ENCODE peak calls at places on chromosomes 3 and 15, in eight cellular contexts. Z is neural progenitor cell, M is cardiac muscle cell, J is astrocyte, B is body of pancreas, F is gastrocnemius medialis, P is GM12878, I is left lung. U is an unnamed sample. For H3K4me1, the result is how much of the 10 kb centered on the place peaks cover.

GRCh38 chr15:57892181-57892580 is 173.3 kb downstream of the ALDH1A2 start:
- DNase-seq in Z (no peak), M (peak), J (no peak), B (no peak), F (no peak), P (no peak), I (no peak), U (no peak)

GRCh38 chr3:71581451-71581980 is 2.0 kb downstream of the FOXP1 start:
- DNase-seq in Z (peak), M (peak), J (no peak), B (peak), F (peak), P (no peak), I (peak), U (no peak)

GRCh38 chr3:27630892-27631291 is 91.2 kb downstream of the EOMES start:
- DNase-seq in Z (no peak), M (no peak), J (peak), B (no peak), F (no peak), P (no peak), I (no peak), U (no peak)

GRCh38 chr15:75234191-75234810 is 23.8 kb upstream of the GOLGA6C start:
- DNase-seq in Z (no peak), M (no peak), J (no peak), B (no peak), F (no peak), P (no peak), I (no peak), U (no peak)

GRCh38 chr3:2861920-2862319 is 248.3 kb downstream of the IL5RA start:
- DNase-seq in Z (no peak), M (no peak), J (no peak), B (no peak), F (no peak), P (no peak), I (no peak), U (no peak)

GRCh38 chr3:10933021-10933420 is 59.5 kb upstream of the SLC6A1 start:
- DNase-seq in Z (no peak), M (no peak), J (no peak), B (no peak), F (no peak), P (no peak), I (no peak), U (no peak)

GRCh38 chr3:177753498-177754155 is 556.3 kb upstream of the TBL1XR1 start:
- DNase-seq in Z (no peak), M (peak), J (peak), B (peak), F (no peak), P (no peak), I (no peak), U (no peak)

GRCh38 chr15:67384761-67385160 is 130.2 kb downstream of the IQCH start:
- DNase-seq in Z (no peak), M (no peak), J (no peak), B (no peak), F (no peak), P (no peak), I (no peak), U (no peak)

GRCh38 chr3:159814161-159814560 is 174.5 kb upstream of the IL12A start:
- DNase-seq in Z (no peak), M (no peak), J (no peak), B (no peak), F (no peak), P (no peak), I (no peak), U (no peak)

GRCh38 chr3:61663728-61664492 is 102.5 kb downstream of the PTPRG start:
- DNase-seq in Z (peak), M (peak), J (peak), B (no peak), F (no peak), P (no peak), I (no peak), U (no peak)

GRCh38 chr15:54119056-54119455 is 140.8 kb downstream of the UNC13C start:
- DNase-seq in Z (no peak), M (no peak), J (no peak), B (no peak), F (no peak), P (no peak), I (no peak), U (no peak)

GRCh38 chr3:175948041-175948440 is 1088.9 kb downstream of the NAALADL2 start:
- DNase-seq in Z (no peak), M (no peak), J (no peak), B (no peak), F (no peak), P (no peak), I (no peak), U (no peak)

GRCh38 chr15:35810007-35810406 is 264.0 kb upstream of the DPH6 start:
- DNase-seq in Z (no peak), M (no peak), J (no peak), B (no peak), F (no peak), P (no peak), I (no peak), U (no peak)

GRCh38 chr15:93980149-93980911 is 251.0 kb upstream of the MCTP2 start:
- DNase-seq in Z (no peak), M (no peak), J (no peak), B (no peak), F (no peak), P (no peak), I (no peak), U (no peak)

GRCh38 chr3:118970819-118971218 is 63.8 kb downstream of the IGSF11 start:
- DNase-seq in Z (no peak), M (no peak), J (no peak), B (no peak), F (no peak), P (no peak), I (no peak), U (no peak)

GRCh38 chr15:51494411-51495314 is 127.9 kb downstream of the DMXL2 start:
- DNase-seq in Z (no peak), M (peak), J (peak), B (no peak), F (no peak), P (no peak), I (no peak), U (no peak)

GRCh38 chr15:84818221-84819131 is 1.3 kb downstream of the ALPK3 start:
- DNase-seq in Z (peak), M (peak), J (peak), B (peak), F (peak), P (no peak), I (no peak), U (peak)
- TF ChIP-seq CTCF in Z (no peak), M (no peak), J (no peak), B (no peak), F (peak), P (no peak), I (no peak), U (no peak)

DNA sequence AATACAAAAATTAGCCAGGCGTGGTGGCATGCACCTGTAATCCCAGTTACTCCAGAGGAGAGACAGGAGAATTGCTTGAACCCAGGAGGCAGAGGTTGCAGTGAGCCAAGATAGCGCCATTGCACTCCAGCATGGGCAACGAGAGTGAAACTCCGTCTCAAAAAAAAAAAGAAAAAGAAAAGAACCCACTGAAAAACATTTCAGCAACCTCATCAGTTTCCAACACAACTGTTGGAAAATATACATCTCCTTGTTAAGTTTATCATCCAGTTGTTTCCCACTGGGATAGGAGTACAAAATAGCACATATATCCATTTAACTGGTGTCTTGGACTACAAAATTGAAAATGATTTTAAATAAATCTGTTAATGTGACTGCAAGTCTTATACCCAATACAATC is 2.2 kb downstream of the RPN1 start:
- DNase-seq in Z (no peak), M (no peak), J (no peak), B (no peak), F (no peak), P (no peak), I (no peak), U (no peak)
- H3K4me3 ChIP-seq in Z (no peak), M (no peak), J (peak), B (no peak), F (peak), P (peak), I (peak), U (no peak)

DNA sequence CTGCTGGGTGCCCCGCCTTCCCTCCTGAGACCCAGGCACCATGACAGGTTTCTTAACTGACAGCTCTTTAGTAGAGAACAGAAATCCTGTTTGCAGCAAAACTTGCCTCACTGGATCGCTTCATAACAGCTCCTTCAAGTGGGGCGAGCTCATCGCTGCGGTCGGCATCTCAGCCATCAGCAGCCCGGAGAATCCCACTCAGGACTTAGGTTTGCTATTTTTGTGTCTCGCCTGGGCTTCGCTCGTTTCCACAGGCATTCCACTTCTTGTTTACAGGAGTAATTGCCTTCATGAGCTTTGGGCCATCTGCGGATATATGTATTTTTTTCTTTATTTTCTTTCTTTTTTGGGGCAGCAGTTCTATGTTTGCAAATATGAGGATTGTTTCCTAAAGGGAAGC is 15.7 kb downstream of the KLF13 start:
- DNase-seq in Z (no peak), M (no peak), J (no peak), B (no peak), F (no peak), P (no peak), I (no peak), U (no peak)
- H3K4me1 ChIP-seq in Z (under half), M (under half), J (under half), B (half or more), F (half or more), P (half or more), I (half or more), U (half or more)

GRCh38 chr3:179093807-179094206 is 22.2 kb upstream of the ZMAT3 start:
- DNase-seq in Z (no peak), M (no peak), J (peak), B (no peak), F (no peak), P (no peak), I (no peak), U (no peak)

GRCh38 chr3:179100652-179101051 is 29.0 kb upstream of the ZMAT3 start:
- DNase-seq in Z (no peak), M (no peak), J (peak), B (no peak), F (no peak), P (no peak), I (no peak), U (no peak)

DNA sequence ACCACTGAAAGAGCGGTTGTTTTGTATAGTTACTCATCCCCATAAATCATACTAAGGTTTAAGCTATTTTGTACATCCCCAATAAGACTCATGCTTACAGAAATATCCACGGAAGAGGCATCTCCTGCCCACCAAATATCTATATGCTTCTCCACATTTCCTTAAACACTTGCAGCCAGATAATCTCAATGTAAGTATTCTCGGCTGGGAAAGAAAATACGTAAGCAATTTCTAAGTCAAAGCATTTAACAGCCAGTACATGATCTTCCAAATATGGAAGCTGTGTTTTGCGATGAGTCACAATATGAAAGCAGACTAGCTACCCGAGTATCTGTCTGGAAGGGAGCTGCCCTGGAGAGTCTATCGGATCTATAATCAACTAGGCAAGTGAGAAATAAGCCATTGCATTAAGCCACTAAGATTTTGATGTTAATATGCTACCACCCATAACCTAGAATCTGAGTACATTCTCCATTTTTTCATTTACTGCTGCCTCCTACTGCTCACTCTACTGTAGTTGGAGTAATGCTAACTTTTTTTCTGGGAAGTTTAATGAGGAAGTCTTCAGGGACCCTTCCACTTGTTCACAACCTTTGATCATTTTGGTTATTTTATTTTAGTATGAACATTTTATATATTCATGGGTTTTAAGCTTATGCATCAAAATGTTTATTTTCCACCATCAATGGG is 26.9 kb upstream of the ZMAT3 start:
- DNase-seq in Z (no peak), M (peak), J (peak), B (no peak), F (no peak), P (no peak), I (no peak), U (no peak)
- TF ChIP-seq CTCF in Z (no peak), M (peak), J (no peak), B (no peak), F (no peak), P (no peak), I (no peak), U (no peak)

GRCh38 chr3:50245831-50246516 is 10.0 kb downstream of the GNAI2 start:
- DNase-seq in Z (peak), M (peak), J (no peak), B (peak), F (peak), P (no peak), I (peak), U (peak)

GRCh38 chr3:50246517-50246954 is 10.5 kb downstream of the GNAI2 start:
- DNase-seq in Z (peak), M (peak), J (peak), B (no peak), F (no peak), P (no peak), I (peak), U (no peak)

GRCh38 chr3:50242778-50243551 is 7.0 kb downstream of the GNAI2 start:
- DNase-seq in Z (no peak), M (peak), J (peak), B (no peak), F (peak), P (no peak), I (peak), U (peak)

GRCh38 chr3:50243552-50243895 is 7.5 kb downstream of the GNAI2 start:
- DNase-seq in Z (no peak), M (no peak), J (no peak), B (no peak), F (no peak), P (no peak), I (no peak), U (no peak)

DNA sequence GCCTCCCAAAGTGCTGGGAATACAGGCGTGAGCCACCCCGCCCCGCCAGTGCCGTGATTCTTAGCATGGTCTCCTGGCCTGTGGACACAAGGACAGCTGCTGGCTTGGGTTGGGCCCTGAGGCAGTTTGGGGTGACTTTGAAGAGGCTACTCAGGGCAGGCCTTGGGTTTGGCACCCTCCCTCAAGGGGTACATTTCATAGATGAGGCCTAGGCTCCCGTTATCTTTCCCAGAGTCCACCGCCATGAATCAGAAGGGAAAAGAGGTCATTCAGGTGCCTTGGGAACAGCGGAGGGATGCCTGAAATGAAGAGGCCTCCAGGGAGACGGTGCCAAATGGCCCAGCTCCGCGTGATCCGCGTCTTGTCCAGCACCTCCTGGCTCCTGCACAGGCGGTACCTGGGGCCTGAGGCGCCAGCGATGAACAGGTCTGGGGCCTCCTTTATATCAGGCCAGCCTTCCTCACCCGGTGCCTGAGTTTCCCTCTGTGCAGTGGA is 9.3 kb downstream of the GNAI2 start:
- DNase-seq in Z (peak), M (no peak), J (no peak), B (no peak), F (no peak), P (no peak), I (no peak), U (no peak)
- H3K4me3 ChIP-seq in Z (peak), M (no peak), J (no peak), B (no peak), F (peak), P (peak), I (no peak), U (no peak)

GRCh38 chr3:124796477-124796876 is 66.2 kb downstream of the UMPS start:
- DNase-seq in Z (no peak), M (no peak), J (no peak), B (no peak), F (no peak), P (no peak), I (no peak), U (no peak)
- H3K4me1 ChIP-seq in Z (under half), M (under half), J (under half), B (under half), F (under half), P (under half), I (under half), U (under half)

GRCh38 chr3:109338322-109338721 is 976 bp upstream of the DPPA4 start:
- DNase-seq in Z (no peak), M (no peak), J (no peak), B (no peak), F (no peak), P (no peak), I (no peak), U (no peak)
- TF ChIP-seq CTCF in Z (no peak), M (no peak), J (no peak), B (no peak), F (no peak), P (no peak), I (no peak), U (no peak)

GRCh38 chr15:64740361-64741170 is 34.8 kb downstream of the RBPMS2 start:
- DNase-seq in Z (no peak), M (peak), J (peak), B (peak), F (no peak), P (no peak), I (peak), U (peak)
- H3K4me3 ChIP-seq in Z (no peak), M (no peak), J (no peak), B (no peak), F (no peak), P (no peak), I (no peak), U (peak)

GRCh38 chr3:15805756-15806266 is 8.0 kb upstream of the ANKRD28 start:
- DNase-seq in Z (no peak), M (peak), J (peak), B (no peak), F (no peak), P (peak), I (no peak), U (no peak)

GRCh38 chr3:15800780-15801179 is 3.0 kb upstream of the ANKRD28 start:
- DNase-seq in Z (no peak), M (peak), J (no peak), B (no peak), F (no peak), P (no peak), I (no peak), U (no peak)

GRCh38 chr3:15801298-15801697 is 3.5 kb upstream of the ANKRD28 start:
- DNase-seq in Z (no peak), M (no peak), J (no peak), B (no peak), F (no peak), P (no peak), I (no peak), U (no peak)

GRCh38 chr3:15804553-15805095 is 6.8 kb upstream of the ANKRD28 start:
- DNase-seq in Z (no peak), M (no peak), J (peak), B (no peak), F (no peak), P (peak), I (no peak), U (no peak)

DNA sequence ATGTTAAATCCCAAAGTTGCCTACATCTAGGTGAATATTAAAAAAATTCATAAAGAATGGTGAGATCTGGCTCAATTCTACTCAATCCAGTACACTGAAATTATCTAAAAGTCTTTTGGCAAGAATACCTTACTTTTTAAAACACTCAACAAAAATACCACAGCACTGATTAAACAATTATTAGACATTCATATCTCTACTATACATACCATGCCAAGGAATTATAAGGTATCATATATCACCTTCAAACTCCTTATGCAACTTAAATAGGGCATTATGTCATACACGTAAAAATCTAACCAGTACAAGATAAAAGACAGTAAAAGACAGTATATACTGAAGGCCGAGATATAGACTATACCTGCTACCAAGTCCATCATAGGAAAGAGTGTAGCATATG is 6.1 kb upstream of the ANKRD28 start:
- DNase-seq in Z (no peak), M (no peak), J (no peak), B (no peak), F (no peak), P (no peak), I (no peak), U (no peak)
- H3K4me1 ChIP-seq in Z (under half), M (under half), J (under half), B (under half), F (under half), P (half or more), I (under half), U (under half)

GRCh38 chr3:64019879-64020278 is 3.4 kb downstream of the PSMD6 start:
- DNase-seq in Z (no peak), M (no peak), J (no peak), B (no peak), F (no peak), P (no peak), I (no peak), U (no peak)

GRCh38 chr3:64019271-64019670 is 4.0 kb downstream of the PSMD6 start:
- DNase-seq in Z (no peak), M (no peak), J (no peak), B (peak), F (no peak), P (no peak), I (no peak), U (no peak)

GRCh38 chr3:64022451-64023186 is 675 bp downstream of the PSMD6 start:
- DNase-seq in Z (no peak), M (peak), J (no peak), B (peak), F (no peak), P (no peak), I (no peak), U (no peak)

GRCh38 chr3:64011685-64012084 is 11.6 kb downstream of the PSMD6 start:
- DNase-seq in Z (no peak), M (peak), J (peak), B (peak), F (no peak), P (no peak), I (no peak), U (no peak)

DNA sequence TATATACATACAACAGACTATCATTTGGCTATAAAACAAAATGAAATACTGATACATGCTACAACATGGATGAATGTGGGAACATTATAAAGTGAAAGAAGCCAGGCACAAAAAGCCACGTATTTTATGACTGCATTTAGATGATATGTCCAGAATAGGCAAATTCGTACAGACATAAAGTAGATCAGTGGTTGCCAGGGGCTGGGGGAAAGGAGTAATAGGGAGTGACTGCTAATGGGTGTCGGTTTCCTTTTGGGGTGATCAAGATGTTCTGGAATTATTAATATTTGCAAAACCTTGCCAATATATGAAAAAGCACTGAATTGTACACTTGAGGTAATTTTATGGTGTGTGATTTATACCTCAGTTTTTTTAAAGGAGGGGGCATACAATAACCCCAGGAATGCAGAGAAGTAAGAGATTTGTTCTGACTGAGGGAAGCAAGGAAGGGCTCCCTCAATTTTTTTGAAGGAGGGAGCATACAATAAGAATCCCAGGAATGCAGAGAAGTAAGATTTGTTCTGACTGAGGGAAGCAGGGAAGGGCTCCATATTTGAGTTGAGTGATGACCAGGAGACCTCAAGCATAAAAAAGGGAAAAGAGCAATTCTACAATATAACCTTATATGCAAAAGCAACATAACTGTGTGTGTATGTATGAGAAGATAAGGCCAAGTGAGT is 6.2 kb downstream of the PSMD6 start:
- DNase-seq in Z (no peak), M (no peak), J (no peak), B (no peak), F (no peak), P (no peak), I (no peak), U (no peak)
- TF ChIP-seq CTCF in Z (no peak), M (no peak), J (no peak), B (no peak), F (no peak), P (no peak), I (no peak), U (no peak)